ENCODE peak calls at places on chromosomes 6 and 20, in seven cellular contexts. U, I, M, F, A, T and D are unnamed samples.

GRCh38 chr20:46004813-46005505 is 3.7 kb upstream of the MMP9 start:
- DNase-seq in U (no peak), T (peak), I (no peak), A (no peak), F (no peak), M (peak), D (no peak)

GRCh38 chr20:15475483-15475882 is 1097.8 kb downstream of the KIF16B start:
- DNase-seq in T (no peak), U (no peak), A (no peak), M (no peak), I (no peak), F (no peak), D (no peak)

GRCh38 chr6:17021539-17021889 is 80.3 kb upstream of the STMND1 start:
- DNase-seq in I (no peak), M (no peak), U (peak), F (no peak), A (no peak), T (no peak), D (no peak)

GRCh38 chr6:69232506-69233194 is 564.2 kb downstream of the LMBRD1 start:
- DNase-seq in M (peak), A (peak), U (peak), I (peak), F (peak), T (peak), D (peak)

GRCh38 chr6:42429042-42429574 is 22.6 kb downstream of the TRERF1 start:
- DNase-seq in F (no peak), M (no peak), T (no peak), U (no peak), A (peak), I (no peak), D (no peak)

GRCh38 chr6:133399426-133399825 is 158.3 kb downstream of the EYA4 start:
- DNase-seq in F (no peak), M (no peak), U (no peak), I (no peak), A (no peak), T (no peak), D (no peak)

GRCh38 chr20:48827880-48828733 is at the start of gene PREX1:
- DNase-seq in U (peak), M (peak), A (peak), F (peak), T (peak), I (peak), D (peak)

GRCh38 chr6:170157567-170158218 is 133.2 kb downstream of the DLL1 start:
- DNase-seq in T (no peak), A (no peak), I (no peak), F (no peak), M (no peak), U (no peak), D (no peak)

GRCh38 chr20:24498641-24499040 is 29.2 kb downstream of the SYNDIG1 start:
- DNase-seq in M (no peak), I (no peak), U (no peak), A (no peak), F (no peak), T (peak), D (no peak)

GRCh38 chr6:44858998-44859397 is 469.1 kb upstream of the RUNX2 start:
- DNase-seq in M (no peak), A (no peak), U (no peak), F (no peak), T (no peak), I (no peak), D (no peak)

GRCh38 chr6:37954791-37955190 is 135.3 kb downstream of the ZFAND3 start:
- DNase-seq in A (no peak), T (no peak), M (peak), U (no peak), F (no peak), I (no peak), D (no peak)

DNA sequence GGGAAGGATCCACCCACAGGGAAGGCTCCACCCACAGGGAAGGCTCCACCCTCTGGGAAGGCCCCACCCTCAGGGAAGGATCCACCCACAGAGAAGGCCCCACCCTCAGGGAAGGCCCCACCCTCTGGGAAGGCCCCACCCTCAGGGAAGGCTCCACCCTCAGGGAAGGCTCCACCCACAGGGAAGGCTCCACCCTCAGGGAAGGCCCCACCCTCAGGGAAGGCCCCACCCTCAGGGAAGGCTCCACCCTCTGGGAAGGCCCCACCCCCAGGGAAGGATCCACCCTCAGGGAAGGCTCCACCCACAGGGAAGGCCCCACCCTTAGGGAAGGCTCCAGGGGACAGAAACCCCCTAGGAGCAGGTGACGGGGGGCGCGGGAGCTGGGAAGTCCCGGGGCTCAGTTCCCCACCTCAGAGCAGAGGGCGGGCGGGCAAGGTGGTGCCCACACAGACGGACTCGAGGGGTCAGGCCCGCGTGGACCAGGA is 39.8 kb downstream of the KCNQ2 start:
- DNase-seq in U (no peak), I (no peak), M (peak), F (no peak), T (peak), A (peak), D (no peak)
- H2BK5ac ChIP-seq in U (no peak), I (no peak), M (no peak), F (no peak), T (no peak), A (peak), D (no peak)

DNA sequence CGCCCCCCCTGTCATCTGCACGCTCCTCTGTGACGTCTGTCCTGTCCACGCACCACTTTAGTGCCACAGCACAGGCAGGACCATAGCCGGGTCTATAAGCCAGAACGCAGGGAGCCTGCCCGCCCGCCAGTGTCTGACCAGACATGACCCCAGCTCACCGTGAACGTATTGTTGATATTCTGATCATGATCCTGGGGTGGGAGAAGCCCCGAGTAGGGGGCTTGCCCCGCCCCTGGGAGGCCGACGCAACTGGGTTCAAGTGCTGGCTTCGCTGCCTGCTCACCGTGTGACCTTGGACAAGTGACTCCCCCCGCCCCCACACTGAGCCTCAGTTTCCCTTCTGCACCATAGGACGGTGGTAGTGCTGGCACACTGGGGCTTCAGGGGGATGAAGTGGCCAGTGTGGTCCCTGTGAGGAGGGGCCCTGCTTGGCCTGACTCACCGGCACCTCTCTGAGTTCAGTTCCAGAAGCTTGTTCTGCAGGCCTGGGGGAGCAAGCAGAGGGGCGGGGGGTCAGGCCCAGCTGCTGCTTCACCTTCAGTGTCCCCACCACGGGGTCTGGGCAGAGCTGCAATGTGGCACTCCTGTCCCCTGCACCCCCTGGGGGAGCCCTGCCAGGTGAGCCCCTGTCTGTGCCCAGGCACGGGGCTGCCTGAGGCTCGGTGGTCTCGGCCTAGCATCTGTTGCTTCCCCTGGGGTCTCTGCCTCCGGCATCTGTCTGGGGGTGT is 9.2 kb downstream of the RBBP8NL start:
- DNase-seq in F (no peak), I (no peak), U (no peak), A (no peak), M (no peak), T (no peak), D (no peak)
- H2BK5ac ChIP-seq in F (no peak), I (no peak), U (no peak), A (no peak), M (no peak), T (no peak), D (no peak)

DNA sequence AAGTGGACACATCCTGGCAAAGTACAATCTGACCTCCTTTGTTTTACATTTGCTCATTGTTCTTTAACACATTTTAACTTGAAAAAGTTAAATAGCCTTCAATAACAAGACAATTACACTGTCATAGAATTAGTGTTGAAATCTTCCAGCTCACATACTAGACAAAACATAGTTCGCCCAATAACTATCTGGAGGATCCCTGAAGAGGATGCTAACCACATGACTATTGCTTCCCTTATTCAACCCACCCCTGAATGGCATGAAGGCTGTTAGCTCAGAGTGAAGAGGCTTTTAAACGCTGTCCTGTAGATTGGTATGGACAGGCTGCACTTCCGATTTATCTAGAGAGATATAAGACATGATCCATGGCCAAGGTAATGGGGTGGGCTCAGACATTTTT is 15.0 kb upstream of the DSE start:
- DNase-seq in M (no peak), F (no peak), U (no peak), A (no peak), T (no peak), I (no peak), D (peak)
- H2BK5ac ChIP-seq in M (no peak), F (no peak), U (no peak), A (no peak), T (no peak), I (no peak), D (no peak)

DNA sequence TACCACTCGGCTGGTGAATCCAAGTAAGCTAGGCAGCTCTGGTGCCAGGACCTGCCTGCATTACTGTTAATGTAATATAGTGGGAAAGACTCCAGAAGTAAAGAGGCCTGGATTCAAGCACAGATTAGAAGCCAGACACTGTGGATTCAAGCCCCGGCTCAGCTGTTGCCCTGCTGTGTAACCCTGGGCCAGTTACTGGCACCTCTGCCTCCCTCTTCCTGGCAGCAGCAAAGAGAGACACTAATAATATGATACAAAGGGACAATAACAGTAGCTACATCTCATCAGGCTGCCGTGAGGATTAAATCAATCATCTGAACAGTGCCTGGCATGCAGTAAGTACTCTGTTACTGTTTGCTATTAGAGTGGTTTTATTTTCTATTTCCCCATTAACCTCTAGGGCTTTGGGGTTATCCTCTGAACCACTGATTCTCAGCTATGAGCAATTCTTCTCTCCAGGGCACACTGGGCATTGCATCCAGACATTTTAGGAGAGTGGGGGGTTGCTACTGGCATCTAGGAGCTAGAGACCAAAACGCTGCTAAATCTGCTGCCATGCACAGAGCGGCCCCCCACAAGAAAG is 92.9 kb downstream of the ZMYND8 start:
- DNase-seq in A (no peak), I (no peak), F (no peak), U (no peak), M (peak), T (no peak), D (no peak)
- H2BK5ac ChIP-seq in A (no peak), I (no peak), F (no peak), U (no peak), M (no peak), T (no peak), D (no peak)

GRCh38 chr6:10793695-10794094 is 44.6 kb downstream of the MAK start:
- DNase-seq in U (no peak), A (no peak), M (no peak), F (no peak), T (no peak), I (no peak), D (no peak)

GRCh38 chr6:10791673-10792072 is 44.1 kb downstream of the TMEM14B start:
- DNase-seq in U (no peak), A (no peak), M (no peak), I (no peak), T (no peak), F (no peak), D (no peak)

GRCh38 chr6:10794239-10794638 is 44.1 kb downstream of the MAK start:
- DNase-seq in F (no peak), I (no peak), A (no peak), M (peak), U (no peak), T (no peak), D (no peak)

GRCh38 chr6:10793035-10793434 is 45.3 kb downstream of the MAK start:
- DNase-seq in U (no peak), M (no peak), T (no peak), I (no peak), A (no peak), F (no peak), D (no peak)

GRCh38 chr6:10792101-10792500 is 44.5 kb downstream of the TMEM14B start:
- DNase-seq in T (no peak), A (no peak), I (no peak), U (no peak), M (no peak), F (no peak), D (no peak)
- H2BK5ac ChIP-seq in T (no peak), A (no peak), I (no peak), U (no peak), M (no peak), F (no peak), D (no peak)

GRCh38 chr20:42589976-42590639 is 599.6 kb downstream of the PTPRT start:
- DNase-seq in I (no peak), F (no peak), A (no peak), M (peak), U (no peak), T (no peak), D (no peak)

GRCh38 chr20:42588847-42589246 is 600.9 kb downstream of the PTPRT start:
- DNase-seq in F (no peak), U (no peak), A (no peak), I (no peak), M (no peak), T (no peak), D (no peak)

DNA sequence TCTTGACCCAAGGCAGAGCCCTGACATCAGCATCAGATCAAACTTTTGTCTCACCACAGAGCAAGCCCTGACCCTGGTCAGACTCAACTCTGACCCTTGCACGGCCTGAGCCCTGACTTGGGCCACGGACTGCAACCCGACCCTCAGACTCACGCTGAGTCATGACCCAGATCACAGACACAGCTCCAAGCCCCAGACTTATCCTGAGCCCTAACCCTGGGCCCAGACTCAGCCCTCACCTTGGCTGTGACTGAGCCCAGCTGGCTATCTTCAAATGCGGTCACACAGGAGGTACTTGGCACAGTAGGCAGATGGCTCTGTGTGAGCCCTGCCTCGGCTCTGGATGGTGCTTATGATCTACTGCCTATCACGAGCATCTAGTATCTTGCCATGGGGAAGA is 602.3 kb downstream of the PTPRT start:
- DNase-seq in T (no peak), A (no peak), I (no peak), F (no peak), M (peak), U (no peak), D (no peak)
- H2BK5ac ChIP-seq in T (no peak), A (no peak), I (no peak), F (no peak), M (no peak), U (no peak), D (no peak)

GRCh38 chr6:148628251-148628650 is 118.6 kb upstream of the UST start:
- DNase-seq in U (no peak), M (no peak), A (no peak), F (no peak), T (no peak), I (peak), D (no peak)
- H2BK5ac ChIP-seq in U (no peak), M (no peak), A (no peak), F (no peak), T (no peak), I (no peak), D (no peak)

GRCh38 chr20:35564905-35565304 is 23.0 kb downstream of the ERGIC3 start:
- DNase-seq in I (no peak), A (no peak), F (no peak), M (no peak), U (no peak), T (no peak), D (no peak)

GRCh38 chr20:35561671-35562070 is 19.8 kb downstream of the ERGIC3 start:
- DNase-seq in T (peak), M (peak), I (no peak), F (no peak), U (no peak), A (peak), D (no peak)

GRCh38 chr20:35561268-35561667 is 19.4 kb downstream of the ERGIC3 start:
- DNase-seq in T (peak), F (peak), A (peak), U (peak), I (peak), M (peak), D (peak)

GRCh38 chr20:35562541-35563110 is 20.7 kb downstream of the ERGIC3 start:
- DNase-seq in F (no peak), I (no peak), A (no peak), M (no peak), T (no peak), U (no peak), D (no peak)

GRCh38 chr20:35563834-35564233 is 22.0 kb downstream of the ERGIC3 start:
- DNase-seq in I (no peak), F (no peak), A (no peak), U (no peak), M (no peak), T (no peak), D (peak)
- H2BK5ac ChIP-seq in I (no peak), F (no peak), A (no peak), U (no peak), M (no peak), T (no peak), D (no peak)

GRCh38 chr6:28224131-28225055 is 682 bp upstream of the ZSCAN9 start:
- DNase-seq in M (no peak), A (no peak), I (peak), U (no peak), F (no peak), T (no peak), D (no peak)
- H2BK5ac ChIP-seq in M (no peak), A (peak), I (no peak), U (peak), F (no peak), T (no peak), D (no peak)

DNA sequence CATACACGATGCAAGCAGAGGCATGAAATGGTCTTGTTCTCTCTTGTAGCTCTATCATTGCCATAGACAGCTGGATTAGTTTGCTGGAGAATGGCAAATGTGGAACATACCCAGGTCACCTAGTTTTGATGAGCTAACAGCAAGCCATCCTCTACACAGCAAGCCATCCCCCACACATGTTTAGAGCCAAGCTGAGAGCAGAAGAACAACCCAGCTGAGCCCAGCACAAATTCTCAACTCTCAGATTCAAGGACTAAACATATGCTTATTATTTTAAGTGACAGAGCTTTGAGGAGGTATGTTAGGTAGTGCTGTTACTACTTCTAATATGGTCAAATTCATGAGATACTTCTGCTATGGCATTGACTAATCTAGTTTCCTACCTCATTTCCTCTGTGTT is 230.3 kb downstream of the OTOR start:
- DNase-seq in A (no peak), F (no peak), T (no peak), I (no peak), M (no peak), U (no peak), D (no peak)
- H2BK5ac ChIP-seq in A (no peak), F (no peak), T (no peak), I (no peak), M (no peak), U (no peak), D (no peak)